ENCODE peak calls at places on chromosomes 2 and 18, in six cellular contexts. One of them, this sample, is unnamed.

GRCh38 chr18:24342347-24342746 is 55.3 kb downstream of the OSBPL1A start:
- DNase-seq in Karpas-422: no peak
- DNase-seq in hypothalamus: no peak
- DNase-seq in GM20000: no peak
- DNase-seq in RKO: no peak
- DNase-seq in iPS-NIHi11: no peak
- DNase-seq in this sample: no peak

GRCh38 chr2:199230091-199230490 is 227.6 kb downstream of the SATB2 start:
- DNase-seq in iPS-NIHi11: no peak
- DNase-seq in GM20000: no peak
- DNase-seq in RKO: no peak
- DNase-seq in hypothalamus: no peak
- DNase-seq in Karpas-422: no peak
- DNase-seq in this sample: no peak

GRCh38 chr2:201968476-201968875 is 65.2 kb upstream of the FZD7 start:
- DNase-seq in RKO: no peak
- DNase-seq in iPS-NIHi11: no peak
- DNase-seq in GM20000: no peak
- DNase-seq in hypothalamus: no peak
- DNase-seq in Karpas-422: no peak
- DNase-seq in this sample: no peak

GRCh38 chr2:127563458-127564428 is 28.3 kb downstream of the MYO7B start:
- DNase-seq in Karpas-422: no peak
- DNase-seq in iPS-NIHi11: no peak
- DNase-seq in RKO: no peak
- DNase-seq in GM20000: peak
- DNase-seq in hypothalamus: no peak
- DNase-seq in this sample: no peak

GRCh38 chr2:73894475-73894850 is 1.7 kb downstream of the ACTG2 start:
- DNase-seq in GM20000: no peak
- DNase-seq in RKO: no peak
- DNase-seq in Karpas-422: no peak
- DNase-seq in hypothalamus: no peak
- DNase-seq in iPS-NIHi11: no peak
- DNase-seq in this sample: no peak

GRCh38 chr2:232456296-232457120 is 555 bp downstream of the ALPI start:
- DNase-seq in RKO: no peak
- DNase-seq in GM20000: no peak
- DNase-seq in iPS-NIHi11: no peak
- DNase-seq in hypothalamus: no peak
- DNase-seq in Karpas-422: no peak
- DNase-seq in this sample: no peak

GRCh38 chr2:197599285-197599965 is 76.0 kb downstream of the RFTN2 start:
- DNase-seq in Karpas-422: peak
- DNase-seq in GM20000: peak
- DNase-seq in RKO: peak
- DNase-seq in iPS-NIHi11: peak
- DNase-seq in hypothalamus: no peak
- DNase-seq in this sample: no peak

GRCh38 chr2:233867993-233868532 is at the start of gene MSL3B:
- DNase-seq in Karpas-422: peak
- DNase-seq in GM20000: peak
- DNase-seq in iPS-NIHi11: peak
- DNase-seq in RKO: peak
- DNase-seq in hypothalamus: no peak
- DNase-seq in this sample: peak

GRCh38 chr2:189685540-189686229 is 11.2 kb downstream of the ANKAR start:
- DNase-seq in hypothalamus: no peak
- DNase-seq in Karpas-422: no peak
- DNase-seq in iPS-NIHi11: no peak
- DNase-seq in GM20000: no peak
- DNase-seq in RKO: no peak
- DNase-seq in this sample: peak

GRCh38 chr2:201797175-201797840 is 9.0 kb upstream of the CDK15 start:
- DNase-seq in Karpas-422: no peak
- DNase-seq in GM20000: no peak
- DNase-seq in RKO: no peak
- DNase-seq in iPS-NIHi11: no peak
- DNase-seq in hypothalamus: no peak
- DNase-seq in this sample: no peak

GRCh38 chr2:51981813-51982212 is 949.9 kb upstream of the NRXN1 start:
- DNase-seq in iPS-NIHi11: no peak
- DNase-seq in RKO: no peak
- DNase-seq in Karpas-422: no peak
- DNase-seq in GM20000: no peak
- DNase-seq in hypothalamus: no peak
- DNase-seq in this sample: no peak

GRCh38 chr2:187532333-187533120 is 21.7 kb downstream of the TFPI start:
- DNase-seq in Karpas-422: no peak
- DNase-seq in iPS-NIHi11: no peak
- DNase-seq in RKO: no peak
- DNase-seq in hypothalamus: no peak
- DNase-seq in GM20000: no peak
- DNase-seq in this sample: no peak

GRCh38 chr2:180607501-180608060 is 372.8 kb upstream of the UBE2E3 start:
- DNase-seq in Karpas-422: no peak
- DNase-seq in GM20000: no peak
- DNase-seq in hypothalamus: no peak
- DNase-seq in RKO: no peak
- DNase-seq in iPS-NIHi11: no peak
- DNase-seq in this sample: no peak

This sample was measured in left ventricle myocardium superior.